ENCODE peak calls at places on chromosomes 4 and X, in four cellular contexts. Z, E, M and B are unnamed samples.

GRCh38 chrX:312621-313331 is 5.8 kb downstream of the GTPBP6 start:
- DNase-seq in M (no peak), E (no peak), Z (no peak), B (no peak)

GRCh38 chrX:108178099-108178498 is 86.5 kb downstream of the ATG4A start:
- DNase-seq in Z (no peak), E (no peak), M (no peak), B (no peak)

GRCh38 chr4:89129080-89129640 is 17.8 kb downstream of the TIGD2 start:
- DNase-seq in E (no peak), Z (no peak), M (no peak), B (no peak)

GRCh38 chr4:7398104-7398423 is 36.7 kb downstream of the PSAPL1 start:
- DNase-seq in M (no peak), Z (no peak), E (peak), B (no peak)

GRCh38 chr4:100805547-100805946 is 287.7 kb upstream of the EMCN start:
- DNase-seq in M (no peak), E (no peak), Z (no peak), B (no peak)

GRCh38 chr4:156656911-156657310 is 314.7 kb downstream of the PDGFC start:
- DNase-seq in Z (no peak), M (no peak), E (no peak), B (no peak)

GRCh38 chr4:41448935-41449334 is 89.0 kb upstream of the LIMCH1 start:
- DNase-seq in E (no peak), Z (no peak), M (no peak), B (no peak)

GRCh38 chrX:41009816-41010187 is 75.4 kb upstream of the USP9X start:
- DNase-seq in Z (no peak), M (no peak), E (no peak), B (no peak)

GRCh38 chr4:139774759-139775487 is 109.3 kb downstream of the MGST2 start:
- DNase-seq in M (no peak), Z (no peak), E (peak), B (no peak)

GRCh38 chrX:8946488-8947050 is 87.4 kb downstream of the FAM9B start:
- DNase-seq in M (no peak), E (no peak), Z (no peak), B (no peak)

GRCh38 chr4:158938462-158939044 is 164.3 kb upstream of the RAPGEF2 start:
- DNase-seq in E (no peak), Z (no peak), M (no peak), B (no peak)

GRCh38 chr4:336893-337142 is 796 bp upstream of the ZNF141 start:
- DNase-seq in M (no peak), Z (no peak), E (no peak), B (no peak)

GRCh38 chr4:24244663-24245519 is 339.5 kb downstream of the DHX15 start:
- DNase-seq in Z (no peak), M (no peak), E (no peak), B (no peak)

GRCh38 chr4:99945718-99946345 is 586 bp downstream of the DNAJB14 start:
- DNase-seq in E (peak), Z (no peak), M (no peak), B (no peak)

GRCh38 chr4:27789768-27790167 is 929.1 kb downstream of the STIM2 start:
- DNase-seq in M (no peak), E (no peak), Z (no peak), B (no peak)

GRCh38 chrX:131288738-131289511 is at the start of gene IGSF1:
- DNase-seq in M (no peak), E (no peak), Z (no peak), B (no peak)

GRCh38 chr4:26861434-26862186 is 969 bp downstream of the STIM2 start:
- DNase-seq in M (peak), E (peak), Z (peak), B (peak)

GRCh38 chr4:66331761-66332160 is 661.5 kb upstream of the EPHA5 start:
- DNase-seq in E (no peak), Z (no peak), M (no peak), B (no peak)

GRCh38 chr4:15902741-15903140 is 35.8 kb downstream of the FGFBP1 start:
- DNase-seq in Z (no peak), E (no peak), M (no peak), B (no peak)

GRCh38 chr4:89829470-89830138 is 7.4 kb downstream of the SNCA start:
- DNase-seq in Z (peak), E (no peak), M (no peak), B (no peak)

GRCh38 chr4:72255269-72255668 is 223.5 kb downstream of the NPFFR2 start:
- DNase-seq in M (no peak), E (no peak), Z (no peak), B (no peak)

GRCh38 chr4:152099555-152099954 is 338.7 kb upstream of the GATB start:
- DNase-seq in Z (no peak), M (no peak), E (no peak), B (no peak)

GRCh38 chrX:40127052-40127451 is 29.3 kb upstream of the BCOR start:
- DNase-seq in M (no peak), Z (no peak), E (no peak), B (no peak)

GRCh38 chrX:65127804-65128203 is 151.6 kb upstream of the ZC4H2 start:
- DNase-seq in Z (no peak), E (no peak), M (no peak), B (no peak)

GRCh38 chrX:132940727-132941162 is 17.7 kb downstream of the HS6ST2 start:
- DNase-seq in E (no peak), Z (no peak), M (no peak), B (no peak)

GRCh38 chrX:30858098-30858497 is 31.0 kb downstream of the TAB3 start:
- DNase-seq in E (no peak), M (no peak), Z (no peak), B (no peak)

GRCh38 chr4:41631538-41631937 is 93.6 kb downstream of the LIMCH1 start:
- DNase-seq in E (no peak), M (no peak), Z (no peak), B (no peak)

GRCh38 chr4:91734682-91735081 is 569.1 kb upstream of the GRID2 start:
- DNase-seq in Z (no peak), E (no peak), M (no peak), B (no peak)

GRCh38 chrX:79325263-79325958 is 41.7 kb downstream of the ITM2A start:
- DNase-seq in E (no peak), Z (peak), M (no peak), B (peak)

GRCh38 chr4:184286346-184286745 is 68.7 kb upstream of the ENPP6 start:
- DNase-seq in Z (no peak), M (no peak), E (no peak), B (no peak)

GRCh38 chrX:57453901-57454300 is 137.9 kb upstream of the ZXDB start:
- DNase-seq in E (no peak), M (peak), Z (no peak), B (no peak)